ENCODE peak calls at places on chromosomes 11 and 22, in four cellular contexts. C is posterior cingulate gyrus; A is fibroblast of lung; Z is CD4-positive, alpha-beta memory T cell. T is an unnamed sample.

GRCh38 chr22:31049815-31050420 is 31.2 kb upstream of the SMTN start:
- DNase-seq in C (no peak), A (no peak), Z (no peak), T (no peak)

GRCh38 chr11:73463359-73463758 is 87.2 kb downstream of the RELT start:
- DNase-seq in C (no peak), A (peak; percentile 13), Z (no peak), T (no peak)

GRCh38 chr22:46584081-46584903 is 35.9 kb upstream of the GRAMD4 start:
- DNase-seq in C (no peak), A (no peak), Z (no peak), T (no peak)

GRCh38 chr11:64877390-64878222 is 815 bp downstream of the EHD1 start:
- DNase-seq in C (no peak), A (no peak), Z (no peak), T (no peak)

GRCh38 chr22:31275576-31275975 is 16.7 kb downstream of the PIK3IP1 start:
- DNase-seq in C (no peak), A (no peak), Z (no peak), T (no peak)

GRCh38 chr11:128845334-128845780 is 21.7 kb downstream of the KCNJ1 start:
- DNase-seq in C (no peak), A (no peak), Z (no peak), T (no peak)

GRCh38 chr11:72534859-72535547 is 100.7 kb upstream of the CLPB start:
- DNase-seq in C (no peak), A (no peak), Z (no peak), T (no peak)

GRCh38 chr11:1924646-1925372 is 5.3 kb downstream of the TNNT3 start:
- DNase-seq in C (no peak), A (no peak), Z (no peak), T (no peak)

GRCh38 chr11:8253566-8253965 is 10.1 kb downstream of the LMO1 start:
- DNase-seq in C (no peak), A (no peak), Z (no peak), T (no peak)

GRCh38 chr11:120310875-120311274 is 14.2 kb upstream of the TLCD5 start:
- DNase-seq in C (no peak), A (no peak), Z (no peak), T (no peak)

GRCh38 chr22:29605236-29605850 is 1.9 kb downstream of the NF2 start:
- DNase-seq in C (no peak), A (no peak), Z (no peak), T (no peak)

GRCh38 chr22:30185129-30185528 is 61.4 kb downstream of the LIF start:
- DNase-seq in C (no peak), A (no peak), Z (no peak), T (no peak)

GRCh38 chr22:19967850-19968449 is 26.3 kb upstream of the TXNRD2 start:
- DNase-seq in C (no peak), A (no peak), Z (no peak), T (no peak)

GRCh38 chr11:67345949-67346819 is 7.2 kb downstream of the POLD4 start:
- DNase-seq in C (no peak), A (peak; percentile 66), Z (peak; percentile 37), T (no peak)

GRCh38 chr22:40401532-40401931 is 31.1 kb downstream of the SGSM3 start:
- DNase-seq in C (no peak), A (no peak), Z (peak; percentile 65), T (no peak)

GRCh38 chr11:9688716-9689511 is 25.0 kb downstream of the SWAP70 start:
- DNase-seq in C (no peak), A (peak; percentile 61), Z (no peak), T (no peak)

GRCh38 chr11:105429421-105429965 is 180.4 kb upstream of the GRIA4 start:
- DNase-seq in C (no peak), A (no peak), Z (no peak), T (no peak)

GRCh38 chr22:42324991-42325710 is 54.7 kb upstream of the TCF20 start:
- DNase-seq in C (no peak), A (no peak), Z (no peak), T (no peak)

GRCh38 chr22:20566420-20567260 is 59.2 kb downstream of the MED15 start:
- DNase-seq in C (no peak), A (peak; percentile 95), Z (peak; percentile 85), T (no peak)